ENCODE peak calls at places on chromosomes 3 and 15, in seven cellular contexts. A is heart left ventricle; V is aorta; T is fibroblast of pulmonary artery; L is T-helper 1 cell; Y is effector CD4-positive, alpha-beta T cell; N is WTC11. Q is an unnamed sample.

GRCh38 chr15:38074029-38074428 is 139.6 kb downstream of the TMCO5A start:
- DNase-seq in A (no peak), V (no peak), T (no peak), L (no peak), Y (no peak), N (no peak), Q (no peak)

GRCh38 chr3:148792540-148792939 is 35.1 kb upstream of the CPB1 start:
- DNase-seq in A (no peak), V (no peak), T (no peak), L (no peak), Y (no peak), N (no peak), Q (no peak)

GRCh38 chr15:43347114-43347513 is 16.7 kb upstream of the LCMT2 start:
- DNase-seq in A (no peak), V (no peak), T (no peak), L (no peak), Y (no peak), N (no peak), Q (no peak)

GRCh38 chr3:172643780-172644179 is 67.1 kb downstream of the NCEH1 start:
- DNase-seq in A (no peak), V (no peak), T (peak), L (no peak), Y (no peak), N (no peak), Q (no peak)

GRCh38 chr15:89419370-89419984 is 76.9 kb downstream of the RHCG start:
- DNase-seq in A (peak), V (no peak), T (peak), L (peak), Y (peak), N (peak), Q (peak)

GRCh38 chr3:151838574-151839312 is 24.8 kb downstream of the AADAC start:
- DNase-seq in A (peak), V (no peak), T (peak), L (peak), Y (no peak), N (peak), Q (peak)

GRCh38 chr15:70121656-70122297 is 24.1 kb upstream of the TLE3 start:
- DNase-seq in A (peak), V (peak), T (peak), L (no peak), Y (no peak), N (no peak), Q (peak)

GRCh38 chr3:27859821-27860220 is 137.7 kb upstream of the EOMES start:
- DNase-seq in A (no peak), V (no peak), T (no peak), L (no peak), Y (no peak), N (no peak), Q (no peak)

GRCh38 chr3:78878011-78878410 is 889.8 kb downstream of the ROBO1 start:
- DNase-seq in A (no peak), V (no peak), T (peak), L (no peak), Y (no peak), N (no peak), Q (no peak)

GRCh38 chr3:5613580-5613979 is 426.1 kb downstream of the EDEM1 start:
- DNase-seq in A (no peak), V (no peak), T (no peak), L (no peak), Y (no peak), N (no peak), Q (no peak)

GRCh38 chr15:88655780-88656488 is 17.1 kb downstream of the ISG20 start:
- DNase-seq in A (no peak), V (no peak), T (no peak), L (no peak), Y (no peak), N (no peak), Q (no peak)

GRCh38 chr3:111667621-111668239 is 72.6 kb upstream of the ZBED2 start:
- DNase-seq in A (peak), V (no peak), T (peak), L (peak), Y (peak), N (no peak), Q (peak)

GRCh38 chr3:25291524-25291923 is 136.5 kb upstream of the RARB start:
- DNase-seq in A (no peak), V (no peak), T (no peak), L (no peak), Y (no peak), N (no peak), Q (no peak)

GRCh38 chr3:38829404-38829803 is 13.4 kb upstream of the SCN10A start:
- DNase-seq in A (no peak), V (no peak), T (peak), L (no peak), Y (no peak), N (no peak), Q (peak)

GRCh38 chr3:22106213-22106867 is 355.3 kb upstream of the ZNF385D start:
- DNase-seq in A (no peak), V (no peak), T (no peak), L (no peak), Y (no peak), N (no peak), Q (no peak)

GRCh38 chr3:30894521-30895289 is at the start of gene GADL1:
- DNase-seq in A (peak), V (peak), T (peak), L (no peak), Y (no peak), N (peak), Q (peak)

GRCh38 chr3:77325702-77326101 is 285.8 kb downstream of the ROBO2 start:
- DNase-seq in A (no peak), V (no peak), T (no peak), L (no peak), Y (no peak), N (no peak), Q (no peak)

GRCh38 chr3:163614886-163615285 is 1463.4 kb downstream of the SI start:
- DNase-seq in A (no peak), V (no peak), T (no peak), L (no peak), Y (no peak), N (no peak), Q (no peak)

GRCh38 chr15:100783760-100784492 is 95.7 kb upstream of the ALDH1A3 start:
- DNase-seq in A (peak), V (peak), T (no peak), L (no peak), Y (no peak), N (peak), Q (no peak)

GRCh38 chr3:186516645-186517044 is 27.5 kb downstream of the CRYGS start:
- DNase-seq in A (no peak), V (no peak), T (no peak), L (no peak), Y (no peak), N (no peak), Q (no peak)

GRCh38 chr15:64574220-64574994 is 114.0 kb downstream of the ZNF609 start:
- DNase-seq in A (no peak), V (no peak), T (peak), L (no peak), Y (no peak), N (no peak), Q (peak)

GRCh38 chr15:90481023-90481422 is 48.7 kb upstream of the CRTC3 start:
- DNase-seq in A (no peak), V (no peak), T (peak), L (peak), Y (no peak), N (no peak), Q (no peak)

GRCh38 chr3:141152801-141153678 is 78.6 kb upstream of the PXYLP1 start:
- DNase-seq in A (peak), V (no peak), T (no peak), L (no peak), Y (no peak), N (no peak), Q (no peak)